ENCODE peak calls at places on chromosomes 6 and 20, in eight cellular contexts. X is lung; U is Karpas-422; L is dorsolateral prefrontal cortex; H is spleen; R is IMR-90; G is A673; C is CD8-positive, alpha-beta memory T cell. Q is an unnamed sample.

GRCh38 chr6:151370509-151371078 is 20.8 kb downstream of the ZBTB2 start:
- DNase-seq in X (no peak), U (no peak), L (no peak), H (no peak), R (peak; percentile 48), G (no peak), C (no peak), Q (no peak)

GRCh38 chr20:47304287-47304686 is 52.2 kb downstream of the ZMYND8 start:
- DNase-seq in X (no peak), U (no peak), L (no peak), H (no peak), R (peak; percentile 72), G (no peak), C (no peak), Q (no peak)

GRCh38 chr20:23926941-23927872 is 47.7 kb upstream of the CST5 start:
- DNase-seq in X (no peak), U (no peak), L (no peak), H (no peak), R (no peak), G (no peak), C (no peak), Q (no peak)

GRCh38 chr20:44310664-44311639 is at the start of gene FITM2:
- DNase-seq in X (peak; percentile 98), U (peak; percentile 98), L (peak; percentile 97), H (peak; percentile 100), R (peak; percentile 96), G (peak; percentile 97), C (peak; percentile 98), Q (peak; percentile 100)

GRCh38 chr6:165184192-165184979 is 125.0 kb downstream of the C6orf118 start:
- DNase-seq in X (no peak), U (no peak), L (no peak), H (no peak), R (no peak), G (peak; percentile 3), C (no peak), Q (peak; percentile 86)

GRCh38 chr6:135830452-135830851 is 21.0 kb upstream of the PDE7B start:
- DNase-seq in X (no peak), U (no peak), L (no peak), H (no peak), R (peak; percentile 85), G (no peak), C (no peak), Q (no peak)

GRCh38 chr20:20520776-20521175 is 152.9 kb downstream of the INSM1 start:
- DNase-seq in X (no peak), U (peak; percentile 14), L (no peak), H (no peak), R (peak; percentile 60), G (no peak), C (no peak), Q (no peak)

GRCh38 chr20:62364911-62365736 is 2.0 kb downstream of the LAMA5 start:
- DNase-seq in X (peak; percentile 70), U (no peak), L (no peak), H (no peak), R (no peak), G (no peak), C (no peak), Q (peak; percentile 61)

GRCh38 chr6:159754959-159755914 is 6.6 kb upstream of the ACAT2 start:
- DNase-seq in X (no peak), U (no peak), L (no peak), H (no peak), R (no peak), G (no peak), C (no peak), Q (no peak)

GRCh38 chr20:45336530-45337366 is 11.5 kb downstream of the SDC4 start:
- DNase-seq in X (no peak), U (no peak), L (no peak), H (no peak), R (peak; percentile 95), G (no peak), C (no peak), Q (no peak)

GRCh38 chr6:13615802-13616140 is 636 bp downstream of the NOL7 start:
- DNase-seq in X (no peak), U (peak; percentile 77), L (peak; percentile 43), H (peak; percentile 88), R (peak; percentile 35), G (peak; percentile 48), C (peak; percentile 43), Q (peak; percentile 79)

GRCh38 chr6:63347599-63347998 is 27.8 kb upstream of the LGSN start:
- DNase-seq in X (no peak), U (no peak), L (no peak), H (no peak), R (peak; percentile 93), G (no peak), C (no peak), Q (no peak)

GRCh38 chr6:128111096-128111495 is 210.2 kb upstream of the THEMIS start:
- DNase-seq in X (no peak), U (no peak), L (no peak), H (no peak), R (peak; percentile 5), G (no peak), C (no peak), Q (no peak)

GRCh38 chr6:79984261-79984660 is 20.2 kb upstream of the TTK start:
- DNase-seq in X (no peak), U (no peak), L (no peak), H (no peak), R (no peak), G (peak; percentile 17), C (peak; percentile 7), Q (no peak)

GRCh38 chr6:46044876-46045617 is 29.4 kb upstream of the CLIC5 start:
- DNase-seq in X (peak; percentile 48), U (no peak), L (no peak), H (no peak), R (peak; percentile 74), G (peak; percentile 32), C (no peak), Q (peak; percentile 67)

GRCh38 chr20:21513881-21514540 is at the start of gene NKX2-2:
- DNase-seq in X (no peak), U (no peak), L (no peak), H (no peak), R (no peak), G (peak; percentile 94), C (no peak), Q (no peak)

GRCh38 chr6:33276581-33276863 is 401 bp upstream of the B3GALT4 start:
- DNase-seq in X (no peak), U (no peak), L (no peak), H (no peak), R (no peak), G (no peak), C (no peak), Q (no peak)

GRCh38 chr6:17224056-17224455 is 57.1 kb upstream of the RBM24 start:
- DNase-seq in X (no peak), U (no peak), L (no peak), H (no peak), R (no peak), G (peak; percentile 31), C (no peak), Q (no peak)

GRCh38 chr20:58524814-58525213 is 9.6 kb upstream of the APCDD1L start:
- DNase-seq in X (no peak), U (no peak), L (no peak), H (no peak), R (peak; percentile 85), G (no peak), C (no peak), Q (no peak)

GRCh38 chr6:110348956-110349565 is 9.1 kb downstream of the METTL24 start:
- DNase-seq in X (no peak), U (no peak), L (no peak), H (no peak), R (no peak), G (no peak), C (no peak), Q (no peak)

GRCh38 chr6:37319856-37320255 is 33.9 kb upstream of the RNF8 start:
- DNase-seq in X (no peak), U (no peak), L (no peak), H (no peak), R (peak; percentile 37), G (no peak), C (no peak), Q (no peak)

GRCh38 chr6:31862344-31863235 is at the start of gene NEU1:
- DNase-seq in X (peak; percentile 100), U (peak; percentile 100), L (peak; percentile 100), H (peak; percentile 100), R (peak; percentile 100), G (peak; percentile 100), C (peak; percentile 99), Q (peak; percentile 100)
- H3K4me3 ChIP-seq in X (peak within 1 kb of the TSS; percentile 69), U (peak within 1 kb of the TSS; percentile 86), L (peak within 1 kb of the TSS; percentile 81), H (peak within 1 kb of the TSS; percentile 70), R (peak within 1 kb of the TSS; percentile 72), G (peak within 1 kb of the TSS; percentile 72), C (peak within 1 kb of the TSS; percentile 87), Q (peak within 1 kb of the TSS; percentile 85)

GRCh38 chr6:99431901-99432300 is 6.8 kb upstream of the PNISR start:
- DNase-seq in X (no peak), U (no peak), L (no peak), H (no peak), R (no peak), G (no peak), C (no peak), Q (no peak)
- H3K27ac ChIP-seq in X (no peak overlapping the region), U (no peak overlapping the region), L (no peak overlapping the region), H (no peak overlapping the region), R (peak overlapping the region; percentile 50), G (no peak overlapping the region), C (no peak overlapping the region), Q (no peak overlapping the region)

GRCh38 chr6:4369616-4370015 is 234.2 kb upstream of the ECI2 start:
- DNase-seq in X (no peak), U (no peak), L (no peak), H (no peak), R (peak; percentile 80), G (no peak), C (no peak), Q (no peak)
- H3K4me3 ChIP-seq in X (no peak overlapping the region), U (no peak overlapping the region), L (no peak overlapping the region), H (no peak overlapping the region), R (no peak overlapping the region), G (no peak overlapping the region), C (no peak overlapping the region), Q (no peak overlapping the region)

GRCh38 chr6:134316733-134317431 is 1.0 kb downstream of the SGK1 start:
- DNase-seq in X (no peak), U (no peak), L (no peak), H (no peak), R (no peak), G (no peak), C (no peak), Q (no peak)

GRCh38 chr6:134317471-134318131 is at the start of gene SGK1:
- DNase-seq in X (no peak), U (no peak), L (no peak), H (peak; percentile 79), R (peak; percentile 49), G (peak; percentile 35), C (no peak), Q (no peak)

GRCh38 chr6:134314236-134314821 is 3.6 kb downstream of the SGK1 start:
- DNase-seq in X (no peak), U (no peak), L (no peak), H (no peak), R (no peak), G (no peak), C (no peak), Q (no peak)

GRCh38 chr6:134315189-134315588 is 2.7 kb downstream of the SGK1 start:
- DNase-seq in X (no peak), U (no peak), L (no peak), H (no peak), R (no peak), G (no peak), C (no peak), Q (no peak)

DNA sequence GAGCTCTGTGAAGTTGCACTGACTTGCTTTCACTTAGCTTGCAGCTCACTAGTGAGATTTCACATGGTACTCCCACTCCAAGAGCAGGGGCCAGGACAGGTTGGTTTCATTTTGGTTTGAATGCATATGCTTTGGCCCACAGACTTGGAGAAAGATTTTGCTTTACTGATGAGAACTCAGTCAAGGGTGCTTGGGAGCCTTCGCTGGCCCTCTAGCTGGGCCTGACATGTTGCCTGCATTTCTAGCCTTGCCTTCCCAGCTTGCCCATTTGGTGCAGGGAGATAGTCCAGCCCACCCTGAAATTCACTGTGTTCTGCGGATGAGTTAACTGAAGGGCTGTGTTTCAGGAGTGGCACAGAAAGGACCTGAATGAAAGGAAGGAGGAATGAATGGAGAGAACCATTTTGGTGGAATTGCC is 1.9 kb downstream of the SGK1 start:
- DNase-seq in X (no peak), U (no peak), L (no peak), H (no peak), R (no peak), G (no peak), C (no peak), Q (no peak)
- H3K27ac ChIP-seq in X (no peak overlapping the region), U (no peak overlapping the region), L (peak overlapping the region; percentile 96), H (no peak overlapping the region), R (no peak overlapping the region), G (no peak overlapping the region), C (no peak overlapping the region), Q (no peak overlapping the region)

Q was measured in right cardiac atrium.